ENCODE peak calls at places on chromosomes 7 and 10, in nine cellular contexts. E, P, H, Y, L, R, Q, J and B are unnamed samples.
A peak's percentile ranks its signal among the peaks of the same experiment; 100 is the strongest.

GRCh38 chr10:124359336-124359832 is 59.3 kb downstream of the OAT start:
- DNase-seq in E (no peak), P (no peak), H (peak; percentile 7), Y (no peak), L (no peak), R (no peak), Q (no peak), J (no peak), B (no peak)

GRCh38 chr10:45418859-45419672 is 45.0 kb downstream of the ALOX5 start:
- DNase-seq in E (peak; percentile 66), P (no peak), H (peak; percentile 72), Y (peak; percentile 31), L (peak; percentile 53), R (no peak), Q (peak; percentile 12), J (peak; percentile 88), B (peak; percentile 84)

GRCh38 chr7:122304604-122304975 is at the start of gene FEZF1:
- DNase-seq in E (no peak), P (peak; percentile 42), H (peak; percentile 8), Y (no peak), L (no peak), R (peak; percentile 57), Q (no peak), J (no peak), B (no peak)

GRCh38 chr7:132993377-132994013 is 88.4 kb downstream of the CHCHD3 start:
- DNase-seq in E (no peak), P (no peak), H (no peak), Y (no peak), L (no peak), R (no peak), Q (no peak), J (no peak), B (no peak)

GRCh38 chr7:42315096-42315495 is 78.1 kb upstream of the GLI3 start:
- DNase-seq in E (no peak), P (no peak), H (no peak), Y (no peak), L (no peak), R (no peak), Q (no peak), J (no peak), B (no peak)

GRCh38 chr7:36128448-36129047 is 24.5 kb upstream of the EEPD1 start:
- DNase-seq in E (peak; percentile 84), P (no peak), H (peak; percentile 86), Y (no peak), L (peak; percentile 31), R (peak; percentile 16), Q (peak; percentile 89), J (peak; percentile 80), B (no peak)

GRCh38 chr7:40507166-40507565 is 372.4 kb downstream of the SUGCT start:
- DNase-seq in E (no peak), P (no peak), H (peak; percentile 13), Y (no peak), L (no peak), R (no peak), Q (no peak), J (no peak), B (no peak)

GRCh38 chr7:150375662-150376521 is 3.2 kb upstream of the ZNF775 start:
- DNase-seq in E (no peak), P (no peak), H (no peak), Y (no peak), L (no peak), R (no peak), Q (no peak), J (no peak), B (no peak)

GRCh38 chr7:32051128-32051527 is 19.1 kb downstream of the PDE1C start:
- DNase-seq in E (no peak), P (no peak), H (no peak), Y (no peak), L (peak; percentile 74), R (no peak), Q (no peak), J (no peak), B (no peak)

GRCh38 chr7:87356448-87356847 is 11.0 kb downstream of the CROT start:
- DNase-seq in E (no peak), P (no peak), H (no peak), Y (no peak), L (no peak), R (no peak), Q (no peak), J (no peak), B (no peak)

GRCh38 chr7:130144632-130145171 is 60.5 kb downstream of the TMEM209 start:
- DNase-seq in E (no peak), P (no peak), H (peak; percentile 81), Y (peak; percentile 35), L (no peak), R (no peak), Q (peak; percentile 93), J (no peak), B (peak; percentile 63)

GRCh38 chr10:71968553-71969474 is 4.6 kb downstream of the CHST3 start:
- DNase-seq in E (no peak), P (no peak), H (no peak), Y (no peak), L (no peak), R (no peak), Q (no peak), J (no peak), B (no peak)

GRCh38 chr7:98423043-98423442 is 22.2 kb upstream of the BAIAP2L1 start:
- DNase-seq in E (no peak), P (no peak), H (peak; percentile 34), Y (no peak), L (no peak), R (no peak), Q (no peak), J (no peak), B (no peak)

GRCh38 chr7:94338921-94339371 is 55.7 kb upstream of the COL1A2 start:
- DNase-seq in E (no peak), P (no peak), H (peak; percentile 28), Y (no peak), L (no peak), R (no peak), Q (peak; percentile 74), J (no peak), B (no peak)

GRCh38 chr10:103802637-103803353 is 52.6 kb downstream of the SH3PXD2A start:
- DNase-seq in E (no peak), P (no peak), H (no peak), Y (no peak), L (no peak), R (no peak), Q (no peak), J (no peak), B (no peak)

GRCh38 chr10:79003183-79004100 is 65.3 kb upstream of the ZMIZ1 start:
- DNase-seq in E (no peak), P (no peak), H (no peak), Y (peak; percentile 26), L (no peak), R (peak; percentile 15), Q (no peak), J (no peak), B (no peak)

GRCh38 chr10:34933676-34934075 is 118.6 kb upstream of the PARD3 start:
- DNase-seq in E (peak; percentile 43), P (no peak), H (peak; percentile 28), Y (no peak), L (no peak), R (no peak), Q (no peak), J (peak; percentile 81), B (no peak)

GRCh38 chr7:137930616-137931015 is 71.3 kb downstream of the CREB3L2 start:
- DNase-seq in E (no peak), P (no peak), H (peak; percentile 90), Y (no peak), L (no peak), R (no peak), Q (peak; percentile 89), J (no peak), B (no peak)

GRCh38 chr10:3785849-3786290 is 861 bp upstream of the KLF6 start:
- DNase-seq in E (peak; percentile 57), P (no peak), H (peak; percentile 62), Y (no peak), L (no peak), R (no peak), Q (peak; percentile 28), J (peak; percentile 74), B (no peak)

GRCh38 chr7:80520199-80520598 is 8.3 kb upstream of the GNAT3 start:
- DNase-seq in E (no peak), P (no peak), H (no peak), Y (no peak), L (no peak), R (no peak), Q (no peak), J (no peak), B (no peak)

GRCh38 chr7:29035044-29035740 is 77.1 kb upstream of the TRIL start:
- DNase-seq in E (no peak), P (no peak), H (peak; percentile 79), Y (no peak), L (no peak), R (no peak), Q (peak; percentile 92), J (no peak), B (no peak)

GRCh38 chr10:103861501-103861900 is 6.1 kb upstream of the SH3PXD2A start:
- DNase-seq in E (no peak), P (no peak), H (no peak), Y (no peak), L (no peak), R (no peak), Q (peak; percentile 70), J (no peak), B (no peak)

GRCh38 chr7:95960706-95961244 is 188.4 kb downstream of the DYNC1I1 start:
- DNase-seq in E (no peak), P (no peak), H (no peak), Y (peak; percentile 99), L (no peak), R (no peak), Q (no peak), J (no peak), B (no peak)

GRCh38 chr7:30091431-30092386 is 43.1 kb upstream of the MTURN start:
- DNase-seq in E (no peak), P (no peak), H (peak; percentile 84), Y (no peak), L (no peak), R (no peak), Q (peak; percentile 88), J (no peak), B (no peak)

GRCh38 chr10:119595715-119596515 is 849 bp downstream of the TIAL1 start:
- DNase-seq in E (peak; percentile 38), P (no peak), H (peak; percentile 46), Y (no peak), L (peak; percentile 40), R (no peak), Q (peak; percentile 30), J (peak; percentile 71), B (no peak)

GRCh38 chr10:14381475-14381874 is 50.8 kb upstream of the FRMD4A start:
- DNase-seq in E (no peak), P (no peak), H (no peak), Y (no peak), L (no peak), R (no peak), Q (no peak), J (no peak), B (no peak)

GRCh38 chr7:120554960-120555571 is 282.1 kb downstream of the KCND2 start:
- DNase-seq in E (peak; percentile 40), P (peak; percentile 27), H (peak; percentile 72), Y (no peak), L (no peak), R (no peak), Q (peak; percentile 29), J (no peak), B (no peak)